ENCODE peak calls at places on chromosomes 12 and 14, in five cellular contexts. One of them, this sample, is unnamed.

GRCh38 chr12:126668961-126669360 is 1598.0 kb upstream of the TMEM132C start:
- DNase-seq in stomach: no peak
- DNase-seq in tibial artery: no peak
- DNase-seq in effector memory CD4-positive, alpha-beta T cell: no peak
- DNase-seq in psoas muscle: no peak
- DNase-seq in this sample: no peak

GRCh38 chr14:31449971-31450610 is 7.2 kb downstream of the DTD2 start:
- DNase-seq in stomach: no peak
- DNase-seq in tibial artery: no peak
- DNase-seq in effector memory CD4-positive, alpha-beta T cell: no peak
- DNase-seq in psoas muscle: no peak
- DNase-seq in this sample: no peak

GRCh38 chr14:65167072-65167645 is 64.8 kb upstream of the MAX start:
- DNase-seq in stomach: no peak
- DNase-seq in tibial artery: no peak
- DNase-seq in effector memory CD4-positive, alpha-beta T cell: no peak
- DNase-seq in psoas muscle: no peak
- DNase-seq in this sample: no peak

GRCh38 chr14:77092676-77093075 is 5.4 kb upstream of the CIPC start:
- DNase-seq in stomach: no peak
- DNase-seq in tibial artery: no peak
- DNase-seq in effector memory CD4-positive, alpha-beta T cell: no peak
- DNase-seq in psoas muscle: no peak
- DNase-seq in this sample: no peak

GRCh38 chr14:101961011-101961721 is 3.2 kb upstream of the DYNC1H1 start:
- DNase-seq in stomach: peak; percentile 82
- DNase-seq in tibial artery: peak; percentile 83
- DNase-seq in effector memory CD4-positive, alpha-beta T cell: peak; percentile 49
- DNase-seq in psoas muscle: peak; percentile 85
- DNase-seq in this sample: peak; percentile 71

GRCh38 chr14:75165586-75166391 is 10.6 kb downstream of the TMED10 start:
- DNase-seq in stomach: no peak
- DNase-seq in tibial artery: no peak
- DNase-seq in effector memory CD4-positive, alpha-beta T cell: no peak
- DNase-seq in psoas muscle: no peak
- DNase-seq in this sample: no peak

GRCh38 chr12:92519284-92519683 is 183.5 kb upstream of the PLEKHG7 start:
- DNase-seq in stomach: no peak
- DNase-seq in tibial artery: no peak
- DNase-seq in effector memory CD4-positive, alpha-beta T cell: no peak
- DNase-seq in psoas muscle: no peak
- DNase-seq in this sample: no peak

GRCh38 chr12:100159391-100160104 is 16.9 kb upstream of the BLTP3B start:
- DNase-seq in stomach: no peak
- DNase-seq in tibial artery: no peak
- DNase-seq in effector memory CD4-positive, alpha-beta T cell: no peak
- DNase-seq in psoas muscle: no peak
- DNase-seq in this sample: no peak

GRCh38 chr14:35389315-35389667 is 15.3 kb downstream of the NFKBIA start:
- DNase-seq in stomach: no peak
- DNase-seq in tibial artery: no peak
- DNase-seq in effector memory CD4-positive, alpha-beta T cell: no peak
- DNase-seq in psoas muscle: no peak
- DNase-seq in this sample: no peak

GRCh38 chr12:26514364-26514763 is 318.6 kb downstream of the ITPR2 start:
- DNase-seq in stomach: no peak
- DNase-seq in tibial artery: no peak
- DNase-seq in effector memory CD4-positive, alpha-beta T cell: no peak
- DNase-seq in psoas muscle: no peak
- DNase-seq in this sample: no peak

GRCh38 chr12:50050410-50051280 is 6.8 kb upstream of the ASIC1 start:
- DNase-seq in stomach: peak; percentile 69
- DNase-seq in tibial artery: peak; percentile 82
- DNase-seq in effector memory CD4-positive, alpha-beta T cell: no peak
- DNase-seq in psoas muscle: peak; percentile 85
- DNase-seq in this sample: peak; percentile 41

GRCh38 chr14:97056086-97056485 is 258.9 kb downstream of the VRK1 start:
- DNase-seq in stomach: no peak
- DNase-seq in tibial artery: no peak
- DNase-seq in effector memory CD4-positive, alpha-beta T cell: no peak
- DNase-seq in psoas muscle: no peak
- DNase-seq in this sample: no peak

GRCh38 chr12:70648831-70649230 is 11.6 kb upstream of the PTPRB start:
- DNase-seq in stomach: no peak
- DNase-seq in tibial artery: no peak
- DNase-seq in effector memory CD4-positive, alpha-beta T cell: no peak
- DNase-seq in psoas muscle: no peak
- DNase-seq in this sample: no peak

GRCh38 chr14:33567003-33567735 is 383.7 kb downstream of the EGLN3 start:
- DNase-seq in stomach: no peak
- DNase-seq in tibial artery: no peak
- DNase-seq in effector memory CD4-positive, alpha-beta T cell: no peak
- DNase-seq in psoas muscle: no peak
- DNase-seq in this sample: no peak

GRCh38 chr12:58777815-58778214 is 142.5 kb downstream of the LRIG3 start:
- DNase-seq in stomach: no peak
- DNase-seq in tibial artery: no peak
- DNase-seq in effector memory CD4-positive, alpha-beta T cell: no peak
- DNase-seq in psoas muscle: no peak
- DNase-seq in this sample: no peak

GRCh38 chr12:98397323-98398105 is 117.9 kb upstream of the TMPO start:
- DNase-seq in stomach: peak; percentile 84
- DNase-seq in tibial artery: peak; percentile 86
- DNase-seq in effector memory CD4-positive, alpha-beta T cell: peak; percentile 64
- DNase-seq in psoas muscle: peak; percentile 85
- DNase-seq in this sample: peak; percentile 79

GRCh38 chr14:23008836-23009235 is 1.1 kb downstream of the C14orf93 start:
- DNase-seq in stomach: no peak
- DNase-seq in tibial artery: no peak
- DNase-seq in effector memory CD4-positive, alpha-beta T cell: no peak
- DNase-seq in psoas muscle: no peak
- DNase-seq in this sample: no peak

GRCh38 chr12:116361404-116362223 is 84.1 kb upstream of the MED13L start:
- DNase-seq in stomach: no peak
- DNase-seq in tibial artery: no peak
- DNase-seq in effector memory CD4-positive, alpha-beta T cell: no peak
- DNase-seq in psoas muscle: peak; percentile 78
- DNase-seq in this sample: no peak

GRCh38 chr12:106976013-106976658 is 10.8 kb downstream of the MTERF2 start:
- DNase-seq in stomach: no peak
- DNase-seq in tibial artery: no peak
- DNase-seq in effector memory CD4-positive, alpha-beta T cell: no peak
- DNase-seq in psoas muscle: no peak
- DNase-seq in this sample: no peak

GRCh38 chr14:23831591-23831990 is 122.0 kb upstream of the DHRS4 start:
- DNase-seq in stomach: no peak
- DNase-seq in tibial artery: no peak
- DNase-seq in effector memory CD4-positive, alpha-beta T cell: no peak
- DNase-seq in psoas muscle: no peak
- DNase-seq in this sample: no peak

GRCh38 chr14:36208690-36209278 is 32.3 kb upstream of the PTCSC3 start:
- DNase-seq in stomach: peak; percentile 38
- DNase-seq in tibial artery: no peak
- DNase-seq in effector memory CD4-positive, alpha-beta T cell: no peak
- DNase-seq in psoas muscle: no peak
- DNase-seq in this sample: no peak

GRCh38 chr14:102849522-102850379 is 72.5 kb downstream of the TRAF3 start:
- DNase-seq in stomach: peak; percentile 43
- DNase-seq in tibial artery: no peak
- DNase-seq in effector memory CD4-positive, alpha-beta T cell: no peak
- DNase-seq in psoas muscle: no peak
- DNase-seq in this sample: no peak

GRCh38 chr14:87896393-87897380 is 96.3 kb downstream of the GALC start:
- DNase-seq in stomach: no peak
- DNase-seq in tibial artery: no peak
- DNase-seq in effector memory CD4-positive, alpha-beta T cell: no peak
- DNase-seq in psoas muscle: no peak
- DNase-seq in this sample: peak; percentile 10

GRCh38 chr12:132349501-132350131 is 20.2 kb upstream of the GALNT9 start:
- DNase-seq in stomach: no peak
- DNase-seq in tibial artery: no peak
- DNase-seq in effector memory CD4-positive, alpha-beta T cell: no peak
- DNase-seq in psoas muscle: no peak
- DNase-seq in this sample: no peak
- H3K9me3 ChIP-seq in stomach: no peaks in the 10 kb centered on the region
- H3K9me3 ChIP-seq in tibial artery: peaks cover 6% of the 10 kb centered on the region
- H3K9me3 ChIP-seq in effector memory CD4-positive, alpha-beta T cell: no peaks in the 10 kb centered on the region
- H3K9me3 ChIP-seq in psoas muscle: no peaks in the 10 kb centered on the region
- H3K9me3 ChIP-seq in this sample: no peaks in the 10 kb centered on the region

GRCh38 chr14:20164462-20164861 is 25.8 kb downstream of the OR4N5 start:
- DNase-seq in stomach: no peak
- DNase-seq in tibial artery: no peak
- DNase-seq in effector memory CD4-positive, alpha-beta T cell: no peak
- DNase-seq in psoas muscle: no peak
- DNase-seq in this sample: no peak
- H3K9me3 ChIP-seq in stomach: peaks cover 36% of the 10 kb centered on the region
- H3K9me3 ChIP-seq in tibial artery: peaks cover 4% of the 10 kb centered on the region
- H3K9me3 ChIP-seq in effector memory CD4-positive, alpha-beta T cell: peaks cover 4% of the 10 kb centered on the region
- H3K9me3 ChIP-seq in psoas muscle: peaks cover 4% of the 10 kb centered on the region
- H3K9me3 ChIP-seq in this sample: peaks cover 26% of the 10 kb centered on the region

GRCh38 chr14:50476134-50476533 is 56.2 kb downstream of the MAP4K5 start:
- DNase-seq in stomach: no peak
- DNase-seq in tibial artery: no peak
- DNase-seq in effector memory CD4-positive, alpha-beta T cell: no peak
- DNase-seq in psoas muscle: no peak
- DNase-seq in this sample: no peak

GRCh38 chr14:50475460-50475859 is 56.9 kb downstream of the MAP4K5 start:
- DNase-seq in stomach: no peak
- DNase-seq in tibial artery: no peak
- DNase-seq in effector memory CD4-positive, alpha-beta T cell: no peak
- DNase-seq in psoas muscle: no peak
- DNase-seq in this sample: no peak

GRCh38 chr14:50471838-50472465 is 60.4 kb downstream of the MAP4K5 start:
- DNase-seq in stomach: no peak
- DNase-seq in tibial artery: no peak
- DNase-seq in effector memory CD4-positive, alpha-beta T cell: no peak
- DNase-seq in psoas muscle: no peak
- DNase-seq in this sample: no peak

GRCh38 chr14:50479041-50479440 is 53.3 kb downstream of the MAP4K5 start:
- DNase-seq in stomach: no peak
- DNase-seq in tibial artery: no peak
- DNase-seq in effector memory CD4-positive, alpha-beta T cell: no peak
- DNase-seq in psoas muscle: no peak
- DNase-seq in this sample: no peak

GRCh38 chr14:50477760-50478159 is 54.6 kb downstream of the MAP4K5 start:
- DNase-seq in stomach: no peak
- DNase-seq in tibial artery: no peak
- DNase-seq in effector memory CD4-positive, alpha-beta T cell: no peak
- DNase-seq in psoas muscle: no peak
- DNase-seq in this sample: no peak
- H3K9me3 ChIP-seq in stomach: peaks cover 10% of the 10 kb centered on the region
- H3K9me3 ChIP-seq in tibial artery: no peaks in the 10 kb centered on the region
- H3K9me3 ChIP-seq in effector memory CD4-positive, alpha-beta T cell: no peaks in the 10 kb centered on the region
- H3K9me3 ChIP-seq in psoas muscle: peaks cover 8% of the 10 kb centered on the region
- H3K9me3 ChIP-seq in this sample: peaks cover 16% of the 10 kb centered on the region

DNA sequence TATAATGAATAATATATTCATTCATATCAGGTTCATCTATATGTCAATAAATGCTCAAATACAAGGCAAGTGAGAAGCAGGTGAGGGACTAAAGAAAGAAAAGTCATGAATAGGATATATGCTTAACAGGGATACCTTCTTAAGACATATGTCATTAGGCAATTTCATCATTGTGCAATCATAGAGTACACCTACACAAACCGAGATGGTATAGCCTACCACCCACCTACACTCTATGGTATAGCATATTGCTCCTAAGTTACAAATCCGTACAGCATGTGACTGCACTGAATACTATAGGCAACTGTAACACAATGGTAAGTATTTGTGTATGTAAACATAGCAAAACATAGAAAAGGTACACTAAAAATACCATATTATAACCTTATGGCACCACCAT is 39.0 kb downstream of the KANSL2 start:
- DNase-seq in stomach: no peak
- DNase-seq in tibial artery: no peak
- DNase-seq in effector memory CD4-positive, alpha-beta T cell: no peak
- DNase-seq in psoas muscle: no peak
- DNase-seq in this sample: no peak
- H3K9me3 ChIP-seq in stomach: peaks cover 12% of the 10 kb centered on the region
- H3K9me3 ChIP-seq in tibial artery: no peaks in the 10 kb centered on the region
- H3K9me3 ChIP-seq in effector memory CD4-positive, alpha-beta T cell: no peaks in the 10 kb centered on the region
- H3K9me3 ChIP-seq in psoas muscle: no peaks in the 10 kb centered on the region
- H3K9me3 ChIP-seq in this sample: no peaks in the 10 kb centered on the region

GRCh38 chr12:93868771-93869170 is 191.6 kb downstream of the CRADD start:
- DNase-seq in stomach: no peak
- DNase-seq in tibial artery: no peak
- DNase-seq in effector memory CD4-positive, alpha-beta T cell: no peak
- DNase-seq in psoas muscle: no peak
- DNase-seq in this sample: peak; percentile 41

GRCh38 chr12:93875157-93875556 is 198.0 kb downstream of the CRADD start:
- DNase-seq in stomach: no peak
- DNase-seq in tibial artery: no peak
- DNase-seq in effector memory CD4-positive, alpha-beta T cell: no peak
- DNase-seq in psoas muscle: no peak
- DNase-seq in this sample: no peak

GRCh38 chr12:93865751-93866150 is 188.6 kb downstream of the CRADD start:
- DNase-seq in stomach: no peak
- DNase-seq in tibial artery: no peak
- DNase-seq in effector memory CD4-positive, alpha-beta T cell: no peak
- DNase-seq in psoas muscle: no peak
- DNase-seq in this sample: no peak

GRCh38 chr12:93873561-93873960 is 196.4 kb downstream of the CRADD start:
- DNase-seq in stomach: no peak
- DNase-seq in tibial artery: no peak
- DNase-seq in effector memory CD4-positive, alpha-beta T cell: no peak
- DNase-seq in psoas muscle: no peak
- DNase-seq in this sample: no peak

GRCh38 chr12:93870020-93870795 is 193.0 kb downstream of the CRADD start:
- DNase-seq in stomach: no peak
- DNase-seq in tibial artery: no peak
- DNase-seq in effector memory CD4-positive, alpha-beta T cell: no peak
- DNase-seq in psoas muscle: no peak
- DNase-seq in this sample: no peak
- H3K9me3 ChIP-seq in stomach: peaks cover 77% of the 10 kb centered on the region
- H3K9me3 ChIP-seq in tibial artery: peaks cover 11% of the 10 kb centered on the region
- H3K9me3 ChIP-seq in effector memory CD4-positive, alpha-beta T cell: peaks cover 11% of the 10 kb centered on the region
- H3K9me3 ChIP-seq in psoas muscle: peaks cover 48% of the 10 kb centered on the region
- H3K9me3 ChIP-seq in this sample: peaks cover 39% of the 10 kb centered on the region

GRCh38 chr12:110124184-110124995 is at the start of gene IFT81:
- DNase-seq in stomach: peak; percentile 96
- DNase-seq in tibial artery: peak; percentile 97
- DNase-seq in effector memory CD4-positive, alpha-beta T cell: peak; percentile 95
- DNase-seq in psoas muscle: peak; percentile 97
- DNase-seq in this sample: peak; percentile 96
- H3K9me3 ChIP-seq in stomach: no peaks in the 10 kb centered on the region
- H3K9me3 ChIP-seq in tibial artery: no peaks in the 10 kb centered on the region
- H3K9me3 ChIP-seq in effector memory CD4-positive, alpha-beta T cell: no peaks in the 10 kb centered on the region
- H3K9me3 ChIP-seq in psoas muscle: no peaks in the 10 kb centered on the region
- H3K9me3 ChIP-seq in this sample: no peaks in the 10 kb centered on the region

DNA sequence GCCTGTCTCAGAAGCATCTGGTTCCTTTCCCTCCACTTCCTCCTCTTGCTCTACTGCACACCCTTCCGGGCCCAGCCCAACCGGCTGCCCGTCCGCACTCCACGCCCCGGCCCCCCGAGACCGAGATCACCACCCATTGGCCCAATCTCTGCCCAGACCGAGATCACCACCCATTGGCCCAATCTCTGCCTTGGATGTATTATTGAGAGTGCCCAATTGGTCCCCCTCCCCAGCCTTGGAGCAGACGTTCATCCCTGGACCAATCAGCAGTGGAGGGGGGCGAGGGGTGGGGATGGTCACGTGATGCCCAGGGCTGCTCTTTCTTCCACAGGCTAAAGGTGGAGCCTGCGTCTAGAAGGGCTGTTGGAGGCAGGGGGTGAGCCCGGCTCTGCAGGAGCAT is 75.6 kb upstream of the TMEM132C start:
- DNase-seq in stomach: no peak
- DNase-seq in tibial artery: no peak
- DNase-seq in effector memory CD4-positive, alpha-beta T cell: no peak
- DNase-seq in psoas muscle: no peak
- DNase-seq in this sample: no peak
- H3K9me3 ChIP-seq in stomach: peaks cover 28% of the 10 kb centered on the region
- H3K9me3 ChIP-seq in tibial artery: no peaks in the 10 kb centered on the region
- H3K9me3 ChIP-seq in effector memory CD4-positive, alpha-beta T cell: no peaks in the 10 kb centered on the region
- H3K9me3 ChIP-seq in psoas muscle: no peaks in the 10 kb centered on the region
- H3K9me3 ChIP-seq in this sample: no peaks in the 10 kb centered on the region